ENCODE peak calls at places on chromosomes 16 and 17, in four cellular contexts. Y is SK-N-SH, G is K562, N is HCT116. U is an unnamed sample.

GRCh38 chr17:77358801-77359716 is 218.3 kb downstream of the SEC14L1 start:
- DNase-seq in Y (no peak), G (no peak), N (no peak), U (no peak)

GRCh38 chr16:14502256-14502875 is 127.7 kb downstream of the PARN start:
- DNase-seq in Y (no peak), G (no peak), N (no peak), U (no peak)

GRCh38 chr16:24883714-24884151 is 38.0 kb downstream of the SLC5A11 start:
- DNase-seq in Y (no peak), G (peak), N (no peak), U (no peak)

GRCh38 chr16:19478505-19478904 is 43.4 kb downstream of the GDE1 start:
- DNase-seq in Y (no peak), G (no peak), N (no peak), U (no peak)

GRCh38 chr17:12665263-12666210 is at the start of gene MYOCD:
- DNase-seq in Y (peak), G (no peak), N (no peak), U (no peak)

GRCh38 chr16:66944054-66944441 is 8.7 kb downstream of the CES2 start:
- DNase-seq in Y (no peak), G (no peak), N (no peak), U (no peak)

GRCh38 chr17:78329263-78330059 is 30.4 kb downstream of the SOCS3 start:
- DNase-seq in Y (peak), G (no peak), N (peak), U (no peak)

GRCh38 chr17:83062818-83063671 is 16.4 kb upstream of the METRNL start:
- DNase-seq in Y (peak), G (no peak), N (no peak), U (no peak)

GRCh38 chr17:51815097-51815496 is 343.4 kb downstream of the CA10 start:
- DNase-seq in Y (no peak), G (no peak), N (no peak), U (no peak)

GRCh38 chr17:10771142-10771541 is 32.8 kb downstream of the TMEM238L start:
- DNase-seq in Y (no peak), G (no peak), N (no peak), U (no peak)

GRCh38 chr16:81633147-81633619 is 145.9 kb upstream of the PLCG2 start:
- DNase-seq in Y (no peak), G (peak), N (no peak), U (no peak)

GRCh38 chr17:4199818-4200402 is 56.9 kb downstream of the CYB5D2 start:
- DNase-seq in Y (peak), G (peak), N (peak), U (no peak)

GRCh38 chr17:9951803-9952202 is 46.7 kb upstream of the RCVRN start:
- DNase-seq in Y (no peak), G (no peak), N (no peak), U (no peak)

GRCh38 chr17:82977586-82977985 is 101.8 kb upstream of the METRNL start:
- DNase-seq in Y (no peak), G (no peak), N (no peak), U (no peak)

GRCh38 chr17:63702616-63703015 is 2.7 kb upstream of the LIMD2 start:
- DNase-seq in Y (no peak), G (no peak), N (no peak), U (no peak)

GRCh38 chr16:58012481-58012880 is 11.3 kb downstream of the USB1 start:
- DNase-seq in Y (no peak), G (no peak), N (no peak), U (no peak)

GRCh38 chr16:85019659-85020245 is 7.8 kb upstream of the KIAA0513 start:
- DNase-seq in Y (no peak), G (no peak), N (no peak), U (no peak)

GRCh38 chr17:35890774-35891155 is 10.6 kb upstream of the CCL5 start:
- DNase-seq in Y (peak), G (no peak), N (no peak), U (no peak)

GRCh38 chr16:25148568-25149215 is 37.1 kb downstream of the LCMT1 start:
- DNase-seq in Y (peak), G (no peak), N (no peak), U (no peak)

GRCh38 chr17:39576187-39576586 is 31.5 kb downstream of the NEUROD2 start:
- DNase-seq in Y (peak), G (no peak), N (peak), U (no peak)

GRCh38 chr17:70137451-70138230 is 31.7 kb upstream of the KCNJ2 start:
- DNase-seq in Y (no peak), G (no peak), N (no peak), U (no peak)

GRCh38 chr17:4715071-4715749 is 4.8 kb downstream of the ARRB2 start:
- DNase-seq in Y (no peak), G (no peak), N (no peak), U (no peak)

GRCh38 chr16:69397821-69398521 is 12.2 kb upstream of the TERF2 start:
- DNase-seq in Y (peak), G (no peak), N (peak), U (no peak)

GRCh38 chr16:54077412-54077821 is 209.2 kb downstream of the IRX3 start:
- DNase-seq in Y (no peak), G (no peak), N (no peak), U (no peak)

GRCh38 chr17:77419547-77420475 is 279.0 kb downstream of the SEC14L1 start:
- DNase-seq in Y (peak), G (peak), N (no peak), U (no peak)

GRCh38 chr16:52603015-52603414 is 56.1 kb upstream of the TOX3 start:
- DNase-seq in Y (no peak), G (no peak), N (no peak), U (no peak)

GRCh38 chr16:86631441-86631840 is 53.1 kb downstream of the FOXL1 start:
- DNase-seq in Y (no peak), G (no peak), N (no peak), U (no peak)

GRCh38 chr16:15949210-15950166 is at the start of gene ABCC1:
- DNase-seq in Y (peak), G (peak), N (no peak), U (no peak)

GRCh38 chr16:54286330-54287017 is at the start of gene IRX3:
- DNase-seq in Y (peak), G (no peak), N (peak), U (no peak)

GRCh38 chr17:21573961-21574610 is 118.2 kb upstream of the KCNJ18 start:
- DNase-seq in Y (peak), G (no peak), N (no peak), U (no peak)

GRCh38 chr17:35560703-35561102 is at the start of gene SLFN14:
- DNase-seq in Y (no peak), G (peak), N (no peak), U (no peak)

GRCh38 chr17:16980813-16981731 is 9.2 kb upstream of the TNFRSF13B start:
- DNase-seq in Y (no peak), G (no peak), N (no peak), U (no peak)
- H3K9ac ChIP-seq in Y (no peak), G (peak), N (no peak), U (no peak)

GRCh38 chr17:17414316-17414937 is 62.4 kb upstream of the MED9 start:
- DNase-seq in Y (no peak), G (no peak), N (no peak), U (no peak)
- H3K27ac ChIP-seq in Y (no peak), G (no peak), N (no peak), U (no peak)

GRCh38 chr16:68299571-68300453 is 10.9 kb downstream of the SLC7A6OS start:
- DNase-seq in Y (no peak), G (no peak), N (no peak), U (no peak)
- TF ChIP-seq POLR2AphosphoS5 in Y (no peak), G (no peak), N (no peak), U (no peak)

DNA sequence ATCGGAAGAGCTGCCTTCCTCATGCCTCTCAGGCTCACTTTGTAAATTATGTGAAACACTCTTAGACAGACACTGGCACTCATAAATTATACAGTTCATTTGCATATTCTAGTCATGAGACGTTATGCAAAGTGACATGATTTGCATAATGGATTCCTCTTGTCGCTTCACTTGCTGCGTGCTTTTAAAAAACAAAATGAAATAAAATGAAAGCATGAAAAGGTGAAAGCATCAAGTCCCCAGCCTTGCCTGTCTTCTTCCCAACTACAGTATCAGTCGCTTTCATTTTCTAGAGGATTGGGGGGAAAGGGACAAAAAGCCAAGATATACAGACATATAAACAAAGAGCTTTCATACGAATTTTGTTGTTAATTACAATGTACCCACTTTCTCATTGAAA is 252.8 kb upstream of the PMFBP1 start:
- DNase-seq in Y (no peak), G (no peak), N (no peak), U (no peak)
- H3K9ac ChIP-seq in Y (no peak), G (no peak), N (no peak), U (no peak)

U was measured in SK-N-MC.